ENCODE peak calls at places on chromosomes 1 and 21, in seven cellular contexts. B is SK-N-DZ, O is sigmoid colon, S is osteocyte, V is NCI-H187 treated with DMSO at 0.1 percent for 48 hours, D is cerebellar cortex, R is AG10803. A is an unnamed sample.

GRCh38 chr1:197600751-197601150 is 174.5 kb downstream of the DENND1B start:
- DNase-seq in V (no peak), O (no peak), D (no peak), R (no peak), B (no peak), S (no peak), A (no peak)

GRCh38 chr1:52633291-52633754 is 355 bp downstream of the SHISAL2A start:
- DNase-seq in D (no peak), O (no peak), B (no peak), V (no peak), R (no peak), S (no peak), A (no peak)

GRCh38 chr1:181033128-181033798 is 520 bp upstream of the MR1 start:
- DNase-seq in B (peak), V (no peak), S (no peak), R (peak), O (peak), D (no peak), A (peak)

GRCh38 chr1:21143752-21144151 is 32.9 kb downstream of the EIF4G3 start:
- DNase-seq in O (no peak), S (no peak), R (no peak), D (no peak), B (no peak), V (no peak), A (no peak)

GRCh38 chr1:100862591-100862990 is 32.1 kb downstream of the EXTL2 start:
- DNase-seq in D (no peak), S (no peak), O (no peak), R (peak), B (no peak), V (no peak), A (no peak)

GRCh38 chr1:211623510-211623909 is 44.5 kb upstream of the SLC30A1 start:
- DNase-seq in B (no peak), S (no peak), D (no peak), R (no peak), V (no peak), O (no peak), A (no peak)

GRCh38 chr1:150256549-150257341 is 829 bp upstream of the CA14 start:
- DNase-seq in S (no peak), B (peak), V (no peak), D (peak), R (peak), O (peak), A (peak)

GRCh38 chr1:21314797-21315396 is 24.6 kb upstream of the ECE1 start:
- DNase-seq in R (no peak), V (no peak), O (no peak), D (no peak), S (no peak), B (no peak), A (no peak)

GRCh38 chr1:228364068-228364705 is 42.4 kb downstream of the TRIM11 start:
- DNase-seq in V (no peak), R (no peak), S (no peak), B (no peak), O (peak), D (no peak), A (no peak)

GRCh38 chr1:81670286-81670685 is 130.4 kb upstream of the ADGRL2 start:
- DNase-seq in R (peak), V (no peak), D (peak), S (no peak), O (peak), B (no peak), A (peak)

GRCh38 chr1:10897321-10897980 is 101.0 kb upstream of the CASZ1 start:
- DNase-seq in R (no peak), B (no peak), D (no peak), S (no peak), V (no peak), O (no peak), A (no peak)

GRCh38 chr1:152410028-152410427 is 4.0 kb downstream of the CRNN start:
- DNase-seq in D (no peak), S (no peak), B (no peak), V (no peak), O (no peak), R (no peak), A (no peak)

GRCh38 chr1:90716552-90717355 is at the start of gene BARHL2:
- DNase-seq in R (no peak), O (no peak), D (peak), V (no peak), S (no peak), B (no peak), A (no peak)

GRCh38 chr21:40788635-40789034 is 58.3 kb downstream of the DSCAM start:
- DNase-seq in S (no peak), D (no peak), V (no peak), O (no peak), R (no peak), B (no peak), A (no peak)

GRCh38 chr1:106621853-106622252 is 434.6 kb upstream of the PRMT6 start:
- DNase-seq in S (no peak), O (no peak), D (no peak), V (no peak), B (no peak), R (no peak), A (no peak)

GRCh38 chr1:218611916-218612580 is 266.9 kb downstream of the TGFB2 start:
- DNase-seq in S (no peak), O (no peak), R (no peak), B (no peak), V (no peak), D (no peak), A (no peak)

GRCh38 chr1:198845851-198846250 is 207.0 kb downstream of the PTPRC start:
- DNase-seq in S (no peak), B (no peak), O (no peak), D (no peak), R (peak), V (no peak), A (no peak)

GRCh38 chr1:235056937-235057336 is 71.7 kb downstream of the TOMM20 start:
- DNase-seq in O (no peak), B (no peak), V (no peak), D (no peak), R (no peak), S (no peak), A (no peak)

GRCh38 chr1:239368436-239369109 is 17.8 kb upstream of the CHRM3 start:
- DNase-seq in S (no peak), R (no peak), D (no peak), V (no peak), B (peak), O (no peak), A (no peak)

GRCh38 chr1:217369996-217370551 is 260.8 kb downstream of the GPATCH2 start:
- DNase-seq in R (no peak), O (no peak), D (no peak), S (no peak), B (no peak), V (no peak), A (no peak)

GRCh38 chr1:147078606-147079399 is 93.5 kb downstream of the PRKAB2 start:
- DNase-seq in R (no peak), O (no peak), D (no peak), B (no peak), S (no peak), V (no peak), A (no peak)

GRCh38 chr1:19445417-19446342 is 39.7 kb downstream of the CAPZB start:
- DNase-seq in O (no peak), R (peak), S (no peak), B (peak), V (no peak), D (no peak), A (no peak)

GRCh38 chr1:240687820-240688219 is 75.9 kb upstream of the GREM2 start:
- DNase-seq in V (no peak), S (no peak), B (no peak), D (no peak), R (no peak), O (no peak), A (no peak)

GRCh38 chr1:82059931-82060330 is 259.2 kb downstream of the ADGRL2 start:
- DNase-seq in D (no peak), S (no peak), O (no peak), V (no peak), R (no peak), B (no peak), A (no peak)

GRCh38 chr1:226046240-226046639 is 16.3 kb upstream of the H3-3A start:
- DNase-seq in O (no peak), B (no peak), V (no peak), S (no peak), R (peak), D (no peak), A (no peak)

GRCh38 chr1:2020310-2020655 is 1.1 kb downstream of the GABRD start:
- DNase-seq in O (no peak), R (no peak), S (no peak), D (no peak), B (no peak), V (no peak), A (no peak)

GRCh38 chr1:181089777-181090505 is 1.4 kb downstream of the IER5 start:
- DNase-seq in S (peak), D (no peak), B (no peak), O (peak), R (peak), V (no peak), A (peak)

GRCh38 chr1:65207317-65207716 is 59.3 kb downstream of the AK4 start:
- DNase-seq in R (peak), V (no peak), S (no peak), O (no peak), B (no peak), D (no peak), A (no peak)

GRCh38 chr1:90778487-90778886 is 61.4 kb upstream of the BARHL2 start:
- DNase-seq in D (no peak), R (no peak), V (no peak), O (no peak), B (no peak), S (no peak), A (no peak)

GRCh38 chr1:215710340-215710971 is 143.4 kb downstream of the KCTD3 start:
- DNase-seq in R (peak), O (no peak), B (peak), V (peak), S (no peak), D (peak), A (peak)

GRCh38 chr1:17829579-17829978 is 74.4 kb downstream of the ACTL8 start:
- DNase-seq in V (no peak), D (peak), R (no peak), S (no peak), B (no peak), O (no peak), A (no peak)

GRCh38 chr21:44426663-44427191 is 28.6 kb upstream of the LRRC3 start:
- DNase-seq in O (peak), R (no peak), D (no peak), B (no peak), V (no peak), S (peak), A (no peak)

A was measured in pons.